ENCODE peak calls at places on chromosome 19, in four cellular contexts. T, R, Y and V are unnamed samples.

GRCh38 chr19:56117376-56117884 is 3.7 kb downstream of the ZNF787 start:
- DNase-seq in Y (no peak), R (no peak), T (no peak), V (no peak)

GRCh38 chr19:2428027-2428690 is 773 bp upstream of the TIMM13 start:
- DNase-seq in Y (peak; percentile 33), R (peak; percentile 76), T (peak; percentile 73), V (no peak)

GRCh38 chr19:8352134-8352827 is 9.2 kb upstream of the KANK3 start:
- DNase-seq in R (peak; percentile 50), T (peak; percentile 44), Y (peak; percentile 61), V (no peak)

GRCh38 chr19:16807416-16808274 is 21.6 kb upstream of the SIN3B start:
- DNase-seq in R (no peak), Y (no peak), T (no peak), V (peak; percentile 48)

GRCh38 chr19:32257326-32258073 is 87.9 kb upstream of the ZNF507 start:
- DNase-seq in R (no peak), T (no peak), Y (no peak), V (no peak)

GRCh38 chr19:8361921-8362793 is 1.8 kb upstream of the ANGPTL4 start:
- DNase-seq in Y (peak; percentile 99), R (no peak), T (peak; percentile 98), V (peak; percentile 91)

GRCh38 chr19:50909240-50910070 is 1.7 kb downstream of the KLK4 start:
- DNase-seq in Y (peak; percentile 50), T (no peak), R (peak; percentile 96), V (no peak)

GRCh38 chr19:28606269-28607032 is 606.5 kb downstream of the UQCRFS1 start:
- DNase-seq in R (no peak), Y (no peak), T (no peak), V (no peak)

GRCh38 chr19:41682437-41682836 is 5.6 kb downstream of the CEACAM7 start:
- DNase-seq in R (no peak), T (no peak), Y (no peak), V (no peak)

GRCh38 chr19:2356036-2356646 is 3.9 kb upstream of the TMPRSS9 start:
- DNase-seq in Y (no peak), T (no peak), R (no peak), V (no peak)

GRCh38 chr19:7781157-7781556 is 18.1 kb downstream of the CLEC4M start:
- DNase-seq in R (no peak), T (no peak), Y (no peak), V (no peak)

GRCh38 chr19:28426902-28427232 is 786.1 kb downstream of the UQCRFS1 start:
- DNase-seq in T (no peak), Y (peak; percentile 42), R (peak; percentile 16), V (no peak)

GRCh38 chr19:27779953-27780352 is 1433.0 kb downstream of the UQCRFS1 start:
- DNase-seq in Y (no peak), T (no peak), R (no peak), V (no peak)

GRCh38 chr19:2905918-2906519 is 5.3 kb downstream of the ZNF57 start:
- DNase-seq in R (no peak), Y (no peak), T (no peak), V (no peak)

GRCh38 chr19:6997679-6998445 is 23.4 kb downstream of the MBD3L2B start:
- DNase-seq in R (no peak), Y (peak; percentile 57), T (no peak), V (no peak)

GRCh38 chr19:51183629-51184028 is 41.3 kb upstream of the CD33 start:
- DNase-seq in Y (no peak), T (no peak), R (no peak), V (no peak)

GRCh38 chr19:3881272-3882040 is 971 bp downstream of the ATCAY start:
- DNase-seq in R (peak; percentile 52), T (no peak), Y (no peak), V (no peak)

GRCh38 chr19:50344661-50345318 is 15.6 kb upstream of the KCNC3 start:
- DNase-seq in T (no peak), R (no peak), Y (no peak), V (no peak)

GRCh38 chr19:15373644-15374043 is 5.9 kb downstream of the AKAP8 start:
- DNase-seq in Y (no peak), T (peak; percentile 57), R (no peak), V (no peak)
- H3K4me3 ChIP-seq in Y (no peak overlapping the region), T (no peak overlapping the region), R (no peak overlapping the region), V (no peak overlapping the region)

GRCh38 chr19:18304496-18305312 is 18.2 kb downstream of the LSM4 start:
- DNase-seq in T (peak; percentile 94), R (peak; percentile 76), Y (peak; percentile 89), V (peak; percentile 85)

GRCh38 chr19:18306209-18306902 is 16.5 kb downstream of the LSM4 start:
- DNase-seq in Y (no peak), T (no peak), R (no peak), V (no peak)

GRCh38 chr19:18308948-18309325 is 13.9 kb downstream of the LSM4 start:
- DNase-seq in Y (no peak), R (no peak), T (no peak), V (no peak)

GRCh38 chr19:18308051-18308947 is 14.6 kb downstream of the LSM4 start:
- DNase-seq in R (no peak), T (no peak), Y (no peak), V (no peak)

GRCh38 chr19:18306903-18307681 is 15.8 kb downstream of the LSM4 start:
- DNase-seq in R (no peak), Y (no peak), T (no peak), V (no peak)
- H3K36me3 ChIP-seq in R (no peaks in the 10 kb centered on the region), Y (peaks cover 9% of the 10 kb centered on the region), T (no peaks in the 10 kb centered on the region), V (peaks cover 14% of the 10 kb centered on the region)

DNA sequence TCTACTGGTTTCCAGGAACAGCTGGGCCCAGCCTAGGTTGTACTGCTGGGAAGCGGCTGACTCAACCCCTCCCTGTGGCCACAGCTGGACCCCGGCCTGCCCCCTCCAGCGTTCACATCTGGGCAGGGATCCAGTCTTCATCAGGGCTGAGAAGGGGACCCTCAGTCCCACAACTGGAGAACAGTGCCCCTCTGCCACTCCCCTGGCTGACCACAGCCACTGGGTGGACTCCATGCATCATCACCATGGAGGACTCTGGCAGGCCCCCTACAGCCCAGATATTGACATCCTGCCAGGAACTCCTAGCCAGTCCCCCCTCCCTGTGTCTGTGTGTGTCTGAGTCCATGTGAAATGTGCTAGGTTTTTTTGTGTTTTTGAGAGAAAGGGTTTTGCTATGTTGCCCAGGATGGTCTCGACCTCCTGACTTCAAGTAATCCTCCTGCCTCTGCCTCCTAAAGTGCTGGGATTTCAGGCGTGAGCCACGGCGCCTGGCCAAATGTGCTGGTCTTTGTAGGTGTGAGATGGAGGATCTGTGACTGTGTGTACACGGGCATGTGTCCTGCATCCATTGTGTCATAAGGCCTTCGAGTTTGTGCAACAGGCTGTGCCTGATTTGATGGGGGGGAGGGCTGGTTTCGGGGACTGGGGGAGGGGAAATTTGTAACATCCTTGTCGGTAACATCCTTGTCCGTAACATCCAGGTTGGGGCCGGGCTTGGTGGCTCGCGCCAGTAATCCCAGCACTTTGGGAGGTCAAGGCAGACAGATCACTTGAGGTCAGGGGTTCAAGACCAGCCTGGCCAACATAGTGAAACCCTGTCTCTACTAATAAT is 4.0 kb upstream of the HOOK2 start:
- DNase-seq in Y (peak; percentile 96), R (peak; percentile 45), T (peak; percentile 79), V (peak; percentile 84)
- H3K4me3 ChIP-seq in Y (no peak overlapping the region), R (peak overlapping the region; percentile 60), T (peak overlapping the region; percentile 86), V (peak overlapping the region; percentile 60)

GRCh38 chr19:57815247-57816075 is 748 bp upstream of the ZNF552 start:
- DNase-seq in Y (no peak), T (no peak), R (no peak), V (no peak)
- H3K36me3 ChIP-seq in Y (no peaks in the 10 kb centered on the region), T (no peaks in the 10 kb centered on the region), R (no peaks in the 10 kb centered on the region), V (no peaks in the 10 kb centered on the region)

DNA sequence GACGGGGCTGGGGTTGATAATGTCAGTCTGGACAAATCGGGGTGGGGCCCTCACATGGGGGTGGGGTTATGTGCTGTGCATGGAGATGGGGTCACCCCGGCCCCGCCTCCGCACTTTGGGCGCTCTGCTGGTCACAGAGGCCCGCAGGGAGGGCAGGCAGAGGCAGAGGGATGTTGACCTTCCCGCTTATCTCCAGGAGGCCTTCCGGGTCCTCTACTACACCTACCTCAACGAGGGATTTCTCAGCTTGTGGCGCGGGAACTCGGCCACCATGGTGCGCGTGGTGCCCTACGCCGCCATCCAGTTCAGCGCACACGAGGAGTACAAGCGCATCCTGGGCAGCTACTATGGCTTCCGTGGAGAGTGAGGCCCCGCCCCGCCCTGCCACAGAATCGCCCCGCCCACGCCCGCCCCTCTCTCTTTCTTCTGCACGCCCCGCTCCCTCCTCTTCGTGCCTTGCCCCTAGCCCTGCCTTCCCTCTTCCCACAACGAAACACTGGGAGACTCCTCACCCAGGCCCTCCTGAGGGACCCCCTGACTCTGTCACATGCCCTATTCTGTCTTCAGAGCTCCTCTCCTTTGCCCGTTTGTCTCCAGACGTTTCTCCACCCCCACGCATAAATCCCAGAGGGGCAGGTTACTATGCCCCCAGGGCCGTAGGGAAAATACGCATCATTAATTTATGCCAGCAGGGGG is 32.8 kb downstream of the TMEM161A start:
- DNase-seq in T (no peak), R (peak; percentile 94), Y (peak; percentile 84), V (peak; percentile 95)
- H3K4me3 ChIP-seq in T (peak overlapping the region; percentile 36), R (peak overlapping the region; percentile 48), Y (peak overlapping the region; percentile 23), V (peak overlapping the region; percentile 64)

GRCh38 chr19:11025445-11025844 is 63.8 kb upstream of the LDLR start:
- DNase-seq in Y (no peak), R (no peak), T (no peak), V (no peak)

GRCh38 chr19:11025006-11025405 is 64.2 kb downstream of the SMARCA4 start:
- DNase-seq in R (no peak), Y (no peak), T (no peak), V (no peak)

GRCh38 chr19:11027381-11027780 is 61.9 kb upstream of the LDLR start:
- DNase-seq in R (no peak), T (no peak), Y (no peak), V (no peak)

GRCh38 chr19:11025997-11026396 is 63.3 kb upstream of the LDLR start:
- DNase-seq in T (no peak), R (no peak), Y (no peak), V (no peak)

GRCh38 chr19:11028146-11028545 is 61.1 kb upstream of the LDLR start:
- DNase-seq in Y (no peak), T (no peak), R (no peak), V (no peak)
- H3K36me3 ChIP-seq in Y (peaks cover 61% of the 10 kb centered on the region), T (peaks cover 5% of the 10 kb centered on the region), R (no peaks in the 10 kb centered on the region), V (peaks cover 61% of the 10 kb centered on the region)

DNA sequence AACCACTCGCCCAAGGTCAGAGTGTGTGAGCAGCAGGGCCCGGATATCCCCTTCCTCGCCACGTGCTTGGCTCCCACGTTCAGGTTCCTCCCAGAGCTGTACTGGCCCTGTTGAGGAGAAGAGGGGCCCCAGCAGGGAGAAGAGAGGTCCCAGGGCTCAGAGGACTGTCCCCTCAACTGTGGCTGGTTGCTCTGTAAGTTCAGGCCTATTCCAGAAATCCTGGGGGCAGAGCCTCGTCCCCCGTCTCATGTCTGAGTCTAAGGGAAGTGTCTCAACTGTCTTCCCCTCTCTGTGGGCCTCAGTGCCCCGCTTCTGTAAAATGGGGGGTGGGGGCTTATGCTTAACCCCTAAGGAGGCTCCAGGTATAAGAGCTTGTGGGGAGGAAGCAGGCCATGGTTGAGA is 3.9 kb downstream of the PPP5C start:
- DNase-seq in R (no peak), Y (no peak), T (no peak), V (no peak)
- H3K4me3 ChIP-seq in R (no peak overlapping the region), Y (no peak overlapping the region), T (peak overlapping the region; percentile 32), V (no peak overlapping the region)